ENCODE peak calls at places on chromosomes 5 and 9, in five cellular contexts. Z, M, W, K and X are unnamed samples.
A peak's percentile ranks its signal among the peaks of the same experiment; 100 is the strongest.

GRCh38 chr9:37290881-37291485 is 131.5 kb upstream of the GRHPR start:
- DNase-seq in W (no peak), M (no peak), K (no peak), Z (no peak), X (peak; percentile 69)

GRCh38 chr5:40796487-40796889 is 1.7 kb downstream of the PRKAA1 start:
- DNase-seq in W (no peak), Z (no peak), M (no peak), K (no peak), X (peak; percentile 72)

GRCh38 chr9:8114826-8115225 is 315.2 kb upstream of the DMAC1 start:
- DNase-seq in Z (no peak), K (no peak), W (no peak), M (no peak), X (no peak)

GRCh38 chr9:105911104-105911911 is 217.0 kb downstream of the TMEM38B start:
- DNase-seq in Z (no peak), M (no peak), W (no peak), K (no peak), X (no peak)

GRCh38 chr9:106670418-106670817 is 192.5 kb upstream of the ZNF462 start:
- DNase-seq in W (no peak), Z (no peak), M (no peak), K (no peak), X (no peak)

GRCh38 chr5:24923400-24923799 is 278.6 kb upstream of the CDH10 start:
- DNase-seq in Z (no peak), K (no peak), M (no peak), W (no peak), X (no peak)

GRCh38 chr5:152532714-152533113 is 127.6 kb upstream of the NMUR2 start:
- DNase-seq in K (peak; percentile 76), Z (no peak), M (no peak), W (peak; percentile 73), X (peak; percentile 15)

GRCh38 chr9:9938432-9938831 is 674.4 kb downstream of the PTPRD start:
- DNase-seq in W (no peak), M (no peak), K (no peak), Z (no peak), X (no peak)

GRCh38 chr5:85479849-85480248 is 1095.2 kb upstream of the EDIL3 start:
- DNase-seq in Z (no peak), W (no peak), M (no peak), K (no peak), X (no peak)

GRCh38 chr9:101469026-101469425 is 33.5 kb upstream of the ALDOB start:
- DNase-seq in W (no peak), Z (no peak), K (no peak), M (no peak), X (no peak)

GRCh38 chr5:156879665-156880285 is 29.7 kb downstream of the PPP1R2B start:
- DNase-seq in W (no peak), M (no peak), K (peak; percentile 96), Z (no peak), X (no peak)

GRCh38 chr9:86876797-86877196 is 70.5 kb downstream of the GAS1 start:
- DNase-seq in W (no peak), Z (no peak), K (no peak), M (no peak), X (no peak)

GRCh38 chr5:59845733-59846132 is 47.8 kb downstream of the PDE4D start:
- DNase-seq in Z (no peak), K (no peak), M (no peak), W (no peak), X (no peak)

GRCh38 chr5:133611357-133612020 is 852 bp downstream of the FSTL4 start:
- DNase-seq in Z (no peak), W (no peak), K (peak; percentile 38), M (no peak), X (no peak)

GRCh38 chr5:80238778-80239679 is 16.8 kb downstream of the SERINC5 start:
- DNase-seq in K (peak; percentile 50), W (peak; percentile 80), M (no peak), Z (peak; percentile 50), X (peak; percentile 47)

GRCh38 chr9:88809371-88809770 is 181.9 kb upstream of the S1PR3 start:
- DNase-seq in M (peak; percentile 19), W (no peak), K (no peak), Z (no peak), X (no peak)

GRCh38 chr5:158268286-158268685 is 409.3 kb upstream of the CLINT1 start:
- DNase-seq in W (no peak), M (no peak), Z (peak; percentile 3), K (no peak), X (no peak)

GRCh38 chr5:20113930-20114329 is 125.9 kb upstream of the CDH18 start:
- DNase-seq in Z (no peak), W (no peak), M (no peak), K (no peak), X (no peak)

GRCh38 chr9:19998153-19998552 is 209.3 kb upstream of the SLC24A2 start:
- DNase-seq in W (no peak), K (no peak), M (no peak), Z (no peak), X (no peak)

GRCh38 chr9:92406506-92406905 is 2.1 kb upstream of the OGN start:
- DNase-seq in Z (no peak), W (peak; percentile 34), K (no peak), M (peak; percentile 81), X (no peak)

GRCh38 chr5:103690676-103691075 is 128.1 kb upstream of the NUDT12 start:
- DNase-seq in Z (no peak), W (no peak), K (no peak), M (no peak), X (no peak)

GRCh38 chr9:34098307-34098706 is 28.2 kb downstream of the DCAF12 start:
- DNase-seq in Z (no peak), K (peak; percentile 47), W (no peak), M (no peak), X (no peak)

GRCh38 chr5:23675456-23675855 is 168.0 kb downstream of the PRDM9 start:
- DNase-seq in M (no peak), K (peak; percentile 99), Z (no peak), W (no peak), X (no peak)

GRCh38 chr5:26009742-26010141 is 1028.6 kb downstream of the CDH9 start:
- DNase-seq in K (peak; percentile 5), W (no peak), M (no peak), Z (no peak), X (no peak)